ENCODE peak calls at places on chromosome X, in six cellular contexts. G is MM.1S; O is occipital lobe; Y is NCI-H1092 treated with DMSO at 0.1 percent for 48 hours; I is HCEC 1CT; E is stimulated activated CD4-positive, alpha-beta T cell treated with anti-CD3 and anti-CD28 coated beads, Interleukin-15, amount 100 ng/mL, for 24 hours. L is an unnamed sample.
A peak's percentile ranks its signal among the peaks of the same experiment; 100 is the strongest.

GRCh38 chrX:23901805-23902204 is 5.9 kb downstream of the APOO start:
- DNase-seq in G (peak; percentile 50), O (no peak), Y (peak; percentile 22), I (peak; percentile 71), E (peak; percentile 30), L (peak; percentile 84)

GRCh38 chrX:11239230-11239629 is 54.0 kb upstream of the AMELX start:
- DNase-seq in G (peak; percentile 74), O (no peak), Y (no peak), I (peak; percentile 65), E (no peak), L (peak; percentile 27)

GRCh38 chrX:84047339-84047738 is 140.7 kb downstream of the RPS6KA6 start:
- DNase-seq in G (no peak), O (no peak), Y (peak; percentile 4), I (no peak), E (no peak), L (no peak)

GRCh38 chrX:8731579-8732395 is at the start of gene ANOS1:
- DNase-seq in G (peak; percentile 11), O (peak; percentile 13), Y (peak; percentile 32), I (no peak), E (no peak), L (no peak)

GRCh38 chrX:134236690-134237362 is at the start of gene CCDC160:
- DNase-seq in G (peak; percentile 52), O (peak; percentile 7), Y (no peak), I (peak; percentile 4), E (peak; percentile 24), L (peak; percentile 8)

GRCh38 chrX:63754141-63754859 is 30.7 kb downstream of the ARHGEF9 start:
- DNase-seq in G (no peak), O (no peak), Y (peak; percentile 63), I (peak; percentile 6), E (peak; percentile 31), L (peak; percentile 29)

GRCh38 chrX:41963348-41963747 is 40.0 kb upstream of the CASK start:
- DNase-seq in G (no peak), O (no peak), Y (no peak), I (no peak), E (no peak), L (no peak)

GRCh38 chrX:153573999-153574398 is 24.9 kb downstream of the CCNQ start:
- DNase-seq in G (no peak), O (no peak), Y (no peak), I (no peak), E (no peak), L (no peak)

GRCh38 chrX:154354013-154354412 is 20.4 kb downstream of the FLNA start:
- DNase-seq in G (no peak), O (no peak), Y (no peak), I (peak; percentile 1), E (no peak), L (no peak)

GRCh38 chrX:132710756-132711155 is 221.9 kb upstream of the MBNL3 start:
- DNase-seq in G (peak; percentile 46), O (no peak), Y (no peak), I (no peak), E (no peak), L (no peak)

GRCh38 chrX:107445636-107446035 is 3.8 kb upstream of the FRMPD3 start:
- DNase-seq in G (no peak), O (no peak), Y (no peak), I (no peak), E (no peak), L (no peak)

GRCh38 chrX:10356979-10357378 is 200.2 kb downstream of the CLCN4 start:
- DNase-seq in G (no peak), O (no peak), Y (no peak), I (peak; percentile 66), E (no peak), L (no peak)

GRCh38 chrX:68719181-68719903 is 71.9 kb downstream of the STARD8 start:
- DNase-seq in G (no peak), O (no peak), Y (no peak), I (no peak), E (no peak), L (no peak)

GRCh38 chrX:63744850-63745249 is 40.2 kb downstream of the ARHGEF9 start:
- DNase-seq in G (no peak), O (no peak), Y (no peak), I (no peak), E (no peak), L (no peak)

GRCh38 chrX:54415534-54416350 is 24.5 kb upstream of the TSR2 start:
- DNase-seq in G (no peak), O (no peak), Y (no peak), I (no peak), E (no peak), L (no peak)

GRCh38 chrX:49840679-49841078 is 11.6 kb downstream of the PAGE4 start:
- DNase-seq in G (peak; percentile 46), O (peak; percentile 41), Y (peak; percentile 92), I (peak; percentile 48), E (peak; percentile 70), L (peak; percentile 67)

GRCh38 chrX:47751670-47752069 is 85.0 kb upstream of the ZNF81 start:
- DNase-seq in G (peak; percentile 43), O (no peak), Y (no peak), I (peak; percentile 2), E (peak; percentile 57), L (peak; percentile 56)

GRCh38 chrX:150257348-150258175 is 105.6 kb upstream of the MAMLD1 start:
- DNase-seq in G (no peak), O (no peak), Y (no peak), I (no peak), E (no peak), L (no peak)

GRCh38 chrX:110210417-110211139 is 107.3 kb downstream of the AMMECR1 start:
- DNase-seq in G (no peak), O (no peak), Y (peak; percentile 5), I (peak; percentile 89), E (no peak), L (peak; percentile 5)

L was measured in erythroblast.